ENCODE peak calls at places on chromosomes 16 and 17, in six cellular contexts. Q is NT2/D1, Y is HCT116, N is HepG2, W is H1, Z is K562. H is an unnamed sample.

GRCh38 chr16:84374160-84374489 is 5.8 kb downstream of the ATP2C2 start:
- DNase-seq in Z (no peak), Y (no peak), N (no peak), W (no peak), Q (no peak), H (no peak)

GRCh38 chr17:77865109-77865611 is 93.3 kb upstream of the TNRC6C start:
- DNase-seq in Q (no peak), Y (no peak), Z (no peak), W (no peak), N (no peak), H (peak; percentile 73)

GRCh38 chr16:84648595-84649510 is 542 bp downstream of the KLHL36 start:
- DNase-seq in Y (no peak), Z (peak; percentile 66), Q (no peak), N (no peak), W (peak; percentile 72), H (peak; percentile 79)

GRCh38 chr17:19273731-19274130 is 36.6 kb downstream of the EPN2 start:
- DNase-seq in Y (no peak), Q (no peak), W (no peak), Z (no peak), N (no peak), H (no peak)

GRCh38 chr17:12961655-12962054 is 56.2 kb downstream of the ELAC2 start:
- DNase-seq in Z (no peak), Y (no peak), N (no peak), W (no peak), Q (no peak), H (no peak)

GRCh38 chr16:56620311-56620897 is 5.2 kb upstream of the MT1E start:
- DNase-seq in Y (no peak), W (no peak), N (no peak), Q (no peak), Z (no peak), H (no peak)

GRCh38 chr16:51402785-51403184 is 251.7 kb upstream of the SALL1 start:
- DNase-seq in Q (no peak), Y (no peak), W (no peak), N (peak; percentile 75), Z (no peak), H (no peak)

GRCh38 chr16:70529051-70529777 is 5.6 kb downstream of the SF3B3 start:
- DNase-seq in Y (peak; percentile 15), Z (peak; percentile 27), Q (no peak), N (peak; percentile 36), W (no peak), H (peak; percentile 46)

GRCh38 chr16:76278086-76278485 is 885 bp downstream of the CNTNAP4 start:
- DNase-seq in Y (no peak), W (no peak), Q (no peak), Z (no peak), N (no peak), H (no peak)

GRCh38 chr16:76280421-76280820 is 3.2 kb downstream of the CNTNAP4 start:
- DNase-seq in Q (no peak), Z (no peak), W (no peak), N (no peak), Y (no peak), H (no peak)

GRCh38 chr16:76278976-76279375 is 1.8 kb downstream of the CNTNAP4 start:
- DNase-seq in N (peak; percentile 13), Q (peak; percentile 27), Z (no peak), Y (no peak), W (no peak), H (peak; percentile 21)

GRCh38 chr16:76277099-76278030 is at the start of gene CNTNAP4:
- DNase-seq in Q (peak; percentile 6), Z (no peak), N (no peak), W (peak; percentile 73), Y (no peak), H (peak; percentile 51)
- TF ChIP-seq YY1 in Q (no peak), Z (no peak), N (no peak), W (no peak), Y (no peak), H (no peak)

GRCh38 chr16:75501359-75501758 is 6.1 kb upstream of the CHST6 start:
- DNase-seq in Y (no peak), N (no peak), Z (no peak), W (no peak), Q (no peak), H (no peak)

GRCh38 chr16:75506107-75506506 is 10.9 kb upstream of the CHST6 start:
- DNase-seq in N (no peak), Z (no peak), W (no peak), Y (no peak), Q (no peak), H (no peak)

GRCh38 chr16:75502916-75503605 is 7.8 kb upstream of the CHST6 start:
- DNase-seq in Q (no peak), W (no peak), Y (no peak), Z (no peak), N (no peak), H (no peak)

GRCh38 chr16:75506567-75506966 is 11.3 kb upstream of the CHST6 start:
- DNase-seq in W (no peak), Y (peak; percentile 73), N (peak; percentile 79), Z (no peak), Q (no peak), H (no peak)
- TF ChIP-seq YY1 in W (no peak), Y (no peak), N (no peak), Z (no peak), Q (no peak), H (no peak)

DNA sequence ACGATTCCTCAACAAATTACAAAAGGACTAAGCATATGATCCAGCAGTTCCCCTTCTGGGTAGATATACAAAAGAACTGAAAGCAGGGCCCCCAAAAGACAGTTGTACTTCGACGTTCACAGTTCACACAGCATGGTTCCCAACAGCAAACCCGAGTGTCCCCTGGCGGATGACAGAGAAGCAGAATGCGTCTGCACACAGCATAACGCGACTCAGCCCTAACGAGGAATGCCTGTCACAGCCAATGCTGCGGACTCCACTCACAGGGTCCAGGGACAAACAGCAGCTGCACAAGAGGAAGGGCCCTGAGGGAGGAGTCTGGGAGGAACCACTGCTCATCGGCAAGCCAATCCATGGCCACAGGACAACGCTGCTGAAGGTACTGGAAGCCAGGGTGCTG is 132.9 kb downstream of the ANKRD11 start:
- DNase-seq in Y (no peak), Z (peak; percentile 48), N (no peak), W (no peak), Q (no peak), H (peak; percentile 89)
- TF ChIP-seq YY1 in Y (no peak), Z (no peak), N (no peak), W (no peak), Q (no peak), H (no peak)

DNA sequence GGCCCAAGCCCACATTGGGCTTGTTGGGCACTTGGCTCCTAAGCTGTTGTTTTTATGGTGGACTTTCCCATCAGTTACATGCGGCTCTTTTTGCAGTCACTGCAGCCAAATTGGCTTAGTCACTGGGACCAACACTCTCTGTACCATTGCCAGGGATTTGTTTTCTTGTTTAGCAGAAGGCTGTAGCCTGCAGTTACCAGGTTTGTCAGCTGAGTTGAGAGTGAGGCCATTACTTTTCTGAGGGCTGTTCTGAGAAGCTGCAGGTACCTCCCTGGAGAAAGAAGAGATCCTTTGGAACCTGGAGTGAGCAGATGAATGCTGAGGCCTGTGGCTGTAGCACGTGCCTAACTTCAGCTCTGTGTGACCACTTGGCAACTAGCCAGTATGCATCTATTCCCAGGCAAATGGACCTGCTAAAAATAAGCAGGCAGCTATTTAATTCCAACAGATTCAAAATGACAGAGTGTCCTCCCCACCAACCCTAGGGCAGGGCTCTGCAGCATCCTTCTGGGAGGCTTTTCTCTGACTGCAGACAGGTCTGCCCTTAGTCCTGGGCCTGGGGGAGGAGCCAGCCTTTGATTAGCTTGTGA is 12.9 kb downstream of the AKAP1 start:
- DNase-seq in W (no peak), Z (no peak), N (no peak), Q (no peak), Y (no peak), H (peak; percentile 77)
- TF ChIP-seq YY1 in W (no peak), Z (no peak), N (no peak), Q (no peak), Y (no peak), H (no peak)

DNA sequence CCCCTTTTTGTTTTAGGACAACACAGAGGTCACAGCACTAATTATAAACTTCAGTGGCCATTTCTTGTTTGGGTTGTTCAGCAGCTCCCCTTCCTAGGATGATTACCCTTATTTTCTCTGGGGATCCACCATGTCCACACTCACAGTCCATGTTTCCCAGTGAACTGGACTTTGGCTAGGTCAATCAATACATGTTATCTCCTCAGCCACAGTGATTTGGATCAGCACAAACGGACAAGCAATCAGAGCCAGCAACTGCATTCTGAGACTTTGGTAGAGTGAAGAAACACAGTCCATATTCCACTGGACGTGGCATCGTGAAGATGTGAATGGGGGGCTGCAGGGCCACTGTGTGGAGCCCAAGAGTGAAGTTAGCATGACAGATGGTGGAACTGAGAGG is 4.6 kb downstream of the TMEM220 start:
- DNase-seq in Q (no peak), Y (no peak), Z (no peak), W (no peak), N (peak; percentile 21), H (no peak)
- TF ChIP-seq YY1 in Q (no peak), Y (no peak), Z (no peak), W (no peak), N (no peak), H (no peak)

H was measured in SK-N-SH.